ENCODE peak calls at places on chromosomes 12 and 14, in five cellular contexts. P, U, S, M and Y are unnamed samples.

GRCh38 chr14:103250181-103250580 is 83.9 kb upstream of the EIF5 start:
- DNase-seq in P (no peak), U (no peak), S (no peak), M (no peak), Y (no peak)

GRCh38 chr12:82082476-82082875 is 275.7 kb downstream of the CCDC59 start:
- DNase-seq in P (no peak), U (no peak), S (no peak), M (no peak), Y (no peak)

GRCh38 chr12:65616022-65616421 is 208.3 kb upstream of the HMGA2 start:
- DNase-seq in P (no peak), U (no peak), S (no peak), M (no peak), Y (no peak)

GRCh38 chr14:104871145-104871655 is 6.1 kb downstream of the CEP170B start:
- DNase-seq in P (no peak), U (no peak), S (no peak), M (no peak), Y (no peak)

GRCh38 chr14:63833728-63834127 is 19.1 kb upstream of the SYNE2 start:
- DNase-seq in P (no peak), U (no peak), S (no peak), M (no peak), Y (no peak)

GRCh38 chr14:59425322-59425945 is 39.7 kb downstream of the GPR135 start:
- DNase-seq in P (no peak), U (no peak), S (no peak), M (no peak), Y (no peak)

GRCh38 chr14:84442481-84442880 is 1087.5 kb upstream of the FLRT2 start:
- DNase-seq in P (no peak), U (no peak), S (no peak), M (no peak), Y (no peak)

GRCh38 chr12:56930241-56930640 is 4.0 kb downstream of the SDR9C7 start:
- DNase-seq in P (no peak), U (no peak), S (no peak), M (no peak), Y (no peak)

GRCh38 chr12:118981285-118982201 is at the start of gene SRRM4:
- DNase-seq in P (no peak), U (peak; percentile 6), S (no peak), M (no peak), Y (no peak)

GRCh38 chr12:92533280-92533890 is 169.4 kb upstream of the PLEKHG7 start:
- DNase-seq in P (no peak), U (no peak), S (no peak), M (no peak), Y (no peak)

GRCh38 chr12:103680591-103681065 is 93.6 kb downstream of the STAB2 start:
- DNase-seq in P (peak; percentile 8), U (no peak), S (no peak), M (no peak), Y (no peak)

GRCh38 chr14:90454041-90455000 is 57.5 kb downstream of the CALM1 start:
- DNase-seq in P (peak; percentile 60), U (no peak), S (peak; percentile 90), M (no peak), Y (peak; percentile 0)

GRCh38 chr12:89933911-89934310 is 225.3 kb upstream of the ATP2B1 start:
- DNase-seq in P (no peak), U (no peak), S (no peak), M (no peak), Y (no peak)

GRCh38 chr12:46524778-46525177 is 152.2 kb upstream of the SLC38A2 start:
- DNase-seq in P (no peak), U (no peak), S (no peak), M (no peak), Y (no peak)

GRCh38 chr12:48028541-48029400 is 24.5 kb upstream of the COL2A1 start:
- DNase-seq in P (no peak), U (no peak), S (no peak), M (no peak), Y (no peak)

GRCh38 chr14:106879241-106879640 is 1352.9 kb downstream of the TMEM121 start:
- DNase-seq in P (no peak), U (peak; percentile 61), S (no peak), M (peak; percentile 33), Y (no peak)

GRCh38 chr12:47152095-47152494 is 72.3 kb upstream of the AMIGO2 start:
- DNase-seq in P (no peak), U (no peak), S (no peak), M (no peak), Y (no peak)

GRCh38 chr12:103561174-103561573 is 25.9 kb upstream of the STAB2 start:
- DNase-seq in P (no peak), U (no peak), S (no peak), M (no peak), Y (no peak)

GRCh38 chr12:49507139-49507538 is 31.7 kb upstream of the KCNH3 start:
- DNase-seq in P (peak; percentile 95), U (no peak), S (no peak), M (no peak), Y (peak; percentile 72)

GRCh38 chr14:69152181-69152943 is 557 bp downstream of the DCAF5 start:
- DNase-seq in P (no peak), U (peak; percentile 62), S (no peak), M (peak; percentile 50), Y (no peak)

GRCh38 chr12:128140551-128140950 is 126.4 kb upstream of the TMEM132C start:
- DNase-seq in P (no peak), U (no peak), S (no peak), M (no peak), Y (no peak)

GRCh38 chr12:19652391-19652790 is 213.1 kb downstream of the AEBP2 start:
- DNase-seq in P (no peak), U (no peak), S (no peak), M (no peak), Y (no peak)

GRCh38 chr14:99202516-99202915 is 69.5 kb downstream of the BCL11B start:
- DNase-seq in P (no peak), U (no peak), S (no peak), M (no peak), Y (no peak)

GRCh38 chr12:91928501-91928900 is 217.1 kb downstream of the BTG1 start:
- DNase-seq in P (no peak), U (no peak), S (no peak), M (no peak), Y (no peak)

GRCh38 chr14:95876769-95877490 is at the start of gene TUNAR:
- DNase-seq in P (no peak), U (no peak), S (no peak), M (no peak), Y (no peak)

GRCh38 chr14:38496092-38496491 is 240.2 kb upstream of the CLEC14A start:
- DNase-seq in P (no peak), U (no peak), S (no peak), M (no peak), Y (no peak)

GRCh38 chr12:65778268-65779090 is 45.8 kb upstream of the HMGA2 start:
- DNase-seq in P (peak; percentile 22), U (no peak), S (no peak), M (no peak), Y (peak; percentile 61)

GRCh38 chr14:104142136-104143041 is 4.0 kb downstream of the KIF26A start:
- DNase-seq in P (no peak), U (no peak), S (no peak), M (no peak), Y (no peak)

GRCh38 chr12:71303199-71303598 is 136.4 kb upstream of the LGR5 start:
- DNase-seq in P (peak; percentile 56), U (no peak), S (no peak), M (no peak), Y (peak; percentile 70)

GRCh38 chr12:52029686-52030085 is 21.6 kb upstream of the NR4A1 start:
- DNase-seq in P (no peak), U (no peak), S (no peak), M (no peak), Y (no peak)

GRCh38 chr14:37697489-37698121 is 102.2 kb downstream of the TTC6 start:
- DNase-seq in P (peak; percentile 67), U (no peak), S (no peak), M (no peak), Y (peak; percentile 65)